ENCODE peak calls at places on chromosome 9, in four cellular contexts. Z, O, V and I are unnamed samples.

GRCh38 chr9:102479191-102479590 is 515.9 kb upstream of the CYLC2 start:
- DNase-seq in Z (no peak), O (no peak), V (no peak), I (no peak)

GRCh38 chr9:13939129-13939528 is 374.8 kb downstream of the NFIB start:
- DNase-seq in Z (peak), O (peak), V (no peak), I (no peak)

GRCh38 chr9:98962181-98962560 is 18.5 kb downstream of the COL15A1 start:
- DNase-seq in Z (no peak), O (peak), V (no peak), I (no peak)

GRCh38 chr9:116661037-116661954 is 25.8 kb upstream of the TRIM32 start:
- DNase-seq in Z (peak), O (peak), V (no peak), I (peak)

GRCh38 chr9:98455957-98456621 is 200.6 kb upstream of the TBC1D2 start:
- DNase-seq in Z (no peak), O (peak), V (no peak), I (no peak)

GRCh38 chr9:82781965-82782392 is 281.0 kb downstream of the RASEF start:
- DNase-seq in Z (no peak), O (no peak), V (no peak), I (no peak)

GRCh38 chr9:82152181-82152580 is 163.6 kb downstream of the SPATA31D1 start:
- DNase-seq in Z (no peak), O (peak), V (no peak), I (no peak)

GRCh38 chr9:134554750-134555655 is 86.6 kb upstream of the COL5A1 start:
- DNase-seq in Z (no peak), O (peak), V (no peak), I (peak)

GRCh38 chr9:35598863-35599590 is 6.0 kb upstream of the TESK1 start:
- DNase-seq in Z (no peak), O (no peak), V (no peak), I (peak)

GRCh38 chr9:94085062-94085639 is 887 bp downstream of the PTPDC1 start:
- DNase-seq in Z (no peak), O (peak), V (no peak), I (peak)

GRCh38 chr9:128912270-128912853 is 8.4 kb upstream of the PHYHD1 start:
- DNase-seq in Z (peak), O (peak), V (no peak), I (peak)

GRCh38 chr9:137550958-137551655 is 572 bp upstream of the MRPL41 start:
- DNase-seq in Z (peak), O (no peak), V (no peak), I (no peak)

GRCh38 chr9:138101444-138102234 is 224.1 kb downstream of the CACNA1B start:
- DNase-seq in Z (no peak), O (no peak), V (peak), I (peak)

GRCh38 chr9:107489144-107489673 is 360 bp downstream of the KLF4 start:
- DNase-seq in Z (peak), O (peak), V (no peak), I (no peak)

GRCh38 chr9:13386935-13387667 is 107.6 kb upstream of the MPDZ start:
- DNase-seq in Z (no peak), O (peak), V (no peak), I (no peak)

GRCh38 chr9:125649315-125649714 is 57.7 kb downstream of the MAPKAP1 start:
- DNase-seq in Z (peak), O (peak), V (no peak), I (no peak)
- H3K9ac ChIP-seq in Z (peak), O (no peak), V (no peak), I (no peak)

GRCh38 chr9:127395491-127396252 is 1.3 kb upstream of the SLC2A8 start:
- DNase-seq in Z (no peak), O (no peak), V (no peak), I (no peak)

GRCh38 chr9:127397722-127398647 is 1.0 kb downstream of the SLC2A8 start:
- DNase-seq in Z (peak), O (peak), V (peak), I (peak)

GRCh38 chr9:127398715-127399400 is 1.9 kb downstream of the SLC2A8 start:
- DNase-seq in Z (no peak), O (no peak), V (no peak), I (no peak)

GRCh38 chr9:127396253-127396807 is 639 bp upstream of the SLC2A8 start:
- DNase-seq in Z (no peak), O (no peak), V (no peak), I (no peak)

DNA sequence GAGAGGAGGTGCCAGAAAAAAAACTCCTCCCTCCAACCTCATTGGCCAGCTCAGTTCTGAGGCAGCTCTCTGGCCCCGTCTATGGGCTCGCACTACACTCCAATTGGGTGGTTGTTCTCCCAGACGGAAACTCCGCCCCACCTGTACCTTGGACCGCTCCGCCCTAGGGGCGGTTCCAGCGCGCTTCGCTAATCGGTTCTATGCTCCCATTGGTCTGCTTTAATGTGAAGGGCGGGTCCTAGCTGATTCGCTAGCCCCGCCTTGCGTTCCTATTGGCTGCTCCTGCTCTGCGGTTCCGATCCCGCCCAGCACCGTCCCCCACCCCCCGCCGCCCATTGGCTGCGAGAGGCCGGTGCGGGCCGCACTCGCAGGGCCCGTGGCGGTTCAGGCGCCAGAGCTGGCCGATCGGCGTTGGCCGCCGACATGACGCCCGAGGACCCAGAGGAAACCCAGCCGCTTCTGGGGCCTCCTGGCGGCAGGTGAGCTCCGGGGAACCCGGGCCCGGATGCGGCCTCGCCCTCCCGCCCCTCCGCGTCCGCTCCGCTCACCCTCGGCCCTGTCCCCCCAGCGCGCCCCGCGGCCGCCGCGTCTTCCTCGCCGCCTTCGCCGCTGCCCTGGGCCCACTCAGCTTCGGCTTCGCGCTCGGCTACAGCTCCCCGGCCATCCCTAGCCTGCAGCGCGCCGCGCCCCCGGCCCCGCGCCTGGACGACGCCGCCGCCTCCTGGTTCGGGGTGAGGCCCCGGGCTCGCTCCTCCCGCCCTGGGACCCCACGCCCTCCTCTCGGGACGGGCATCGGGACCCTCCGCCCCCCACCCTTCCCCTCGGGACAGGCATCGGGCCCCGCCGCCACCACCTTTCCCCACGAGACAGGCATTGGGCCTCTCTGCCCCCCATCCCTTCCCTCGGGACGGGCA is at the start of gene SLC2A8:
- DNase-seq in Z (peak), O (peak), V (peak), I (peak)
- TF ChIP-seq CTCF in Z (no peak), O (no peak), V (peak), I (peak)

DNA sequence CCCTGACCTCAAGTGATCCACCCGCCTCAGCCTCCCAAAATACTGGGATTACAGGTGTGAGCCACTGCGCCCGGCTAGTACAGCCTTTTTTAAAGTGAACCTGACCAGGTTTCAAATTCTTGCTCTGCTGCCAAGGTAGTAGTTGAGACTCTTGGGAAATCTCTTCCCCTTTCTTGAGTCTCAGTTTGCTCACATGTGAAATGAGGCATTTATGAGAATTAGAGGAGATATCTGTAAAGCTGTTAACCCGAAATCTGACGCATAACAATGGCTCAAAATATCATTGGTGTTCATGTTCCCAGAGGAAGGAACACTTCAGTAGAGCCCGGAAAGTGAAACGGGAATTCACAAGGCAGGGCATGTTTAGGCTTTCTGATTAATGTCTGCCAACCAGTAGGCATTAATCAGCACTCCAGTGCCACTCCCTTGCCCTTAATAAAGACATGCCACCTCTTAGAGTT is 1.5 kb downstream of the ARPC5L start:
- DNase-seq in Z (no peak), O (no peak), V (no peak), I (no peak)
- H3K9ac ChIP-seq in Z (no peak), O (no peak), V (no peak), I (no peak)

DNA sequence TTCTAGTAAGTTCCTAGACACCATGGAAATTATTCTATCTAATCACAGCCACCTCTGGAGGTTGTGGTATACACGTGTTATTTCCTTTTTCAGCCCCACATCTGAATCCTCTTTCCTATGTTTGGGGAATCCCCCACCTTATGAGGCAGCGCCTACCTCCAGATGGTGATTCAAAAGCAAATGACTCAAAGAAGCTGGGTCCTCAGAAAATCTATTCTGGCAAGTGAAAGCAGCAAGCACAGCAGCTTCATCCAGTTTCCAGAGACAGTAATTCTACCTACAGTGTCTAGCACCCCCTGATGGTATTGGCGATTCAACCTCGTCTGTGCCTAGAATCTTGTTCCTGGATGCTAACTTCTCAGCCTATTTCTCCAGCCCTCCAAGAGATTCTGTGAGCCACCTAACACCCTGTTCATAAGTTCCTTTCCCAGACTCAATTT is 43.0 kb downstream of the STRBP start:
- DNase-seq in Z (peak), O (peak), V (peak), I (peak)
- TF ChIP-seq CTCF in Z (peak), O (peak), V (peak), I (peak)

DNA sequence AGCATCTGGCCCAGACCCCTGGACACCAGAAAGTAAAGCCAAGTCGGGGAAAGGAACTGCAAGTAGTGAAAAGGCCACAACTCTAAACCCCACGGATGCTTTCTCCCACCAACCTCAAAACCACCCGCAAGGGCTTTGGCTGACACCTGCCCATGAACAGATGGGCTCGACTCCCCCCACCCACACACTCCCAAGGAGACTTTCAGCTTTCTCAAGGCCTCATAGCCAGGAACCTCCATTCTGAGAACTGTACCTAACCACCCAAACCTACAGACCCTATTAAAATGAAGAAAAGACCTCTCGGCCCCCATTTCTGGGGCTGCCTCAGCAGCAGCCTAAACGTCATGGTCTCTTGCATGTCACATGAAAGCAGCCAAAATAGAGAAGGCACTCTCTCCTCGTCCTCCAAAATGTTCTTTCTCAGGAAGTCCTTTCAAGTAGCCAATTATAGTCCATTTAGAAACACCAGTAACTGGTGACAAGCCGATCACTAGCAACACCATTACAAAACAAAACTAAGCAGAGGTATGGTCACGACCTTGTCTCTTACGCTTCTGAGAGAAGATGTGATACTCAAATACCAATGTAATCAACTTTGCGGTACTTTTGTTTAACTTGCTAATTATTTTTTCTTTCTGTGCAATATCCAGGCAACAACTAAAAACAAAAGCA is 2.9 kb downstream of the B4GALT1 start:
- DNase-seq in Z (no peak), O (no peak), V (no peak), I (no peak)
- H3K9ac ChIP-seq in Z (no peak), O (no peak), V (peak), I (no peak)

DNA sequence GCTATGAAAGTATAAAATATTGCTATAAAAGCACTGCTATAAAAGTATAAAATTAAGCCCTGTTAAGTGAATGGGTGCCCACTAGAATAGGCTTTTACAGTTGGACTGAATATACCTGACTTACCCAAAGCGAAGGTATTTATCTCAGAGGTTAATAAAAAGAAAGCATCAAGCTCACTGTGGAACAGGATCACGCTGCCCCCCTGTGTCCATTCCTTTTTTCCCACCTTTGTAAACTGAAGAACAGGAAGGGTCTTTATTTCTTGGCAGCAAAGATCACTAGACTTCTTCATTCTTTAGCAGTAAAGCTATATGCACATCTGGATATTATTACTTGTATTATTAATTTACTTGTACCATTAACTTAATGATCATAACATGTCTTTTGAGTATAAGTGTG is 22.1 kb upstream of the PLPP6 start:
- DNase-seq in Z (peak), O (peak), V (no peak), I (peak)
- TF ChIP-seq CTCF in Z (peak), O (peak), V (no peak), I (peak)

GRCh38 chr9:6076856-6077255 is 61.4 kb upstream of the RANBP6 start:
- DNase-seq in Z (no peak), O (no peak), V (no peak), I (no peak)

GRCh38 chr9:6079386-6079785 is 64.0 kb upstream of the RANBP6 start:
- DNase-seq in Z (no peak), O (no peak), V (no peak), I (peak)

GRCh38 chr9:6073731-6074130 is 58.3 kb upstream of the RANBP6 start:
- DNase-seq in Z (no peak), O (no peak), V (no peak), I (no peak)

GRCh38 chr9:6080154-6080716 is 64.8 kb upstream of the RANBP6 start:
- DNase-seq in Z (peak), O (peak), V (peak), I (peak)

GRCh38 chr9:6078382-6079105 is 63.1 kb upstream of the RANBP6 start:
- DNase-seq in Z (no peak), O (no peak), V (no peak), I (peak)
- H3K9ac ChIP-seq in Z (no peak), O (no peak), V (no peak), I (peak)

GRCh38 chr9:28542928-28543327 is 969.6 kb upstream of the C9orf72 start:
- DNase-seq in Z (no peak), O (no peak), V (no peak), I (no peak)

DNA sequence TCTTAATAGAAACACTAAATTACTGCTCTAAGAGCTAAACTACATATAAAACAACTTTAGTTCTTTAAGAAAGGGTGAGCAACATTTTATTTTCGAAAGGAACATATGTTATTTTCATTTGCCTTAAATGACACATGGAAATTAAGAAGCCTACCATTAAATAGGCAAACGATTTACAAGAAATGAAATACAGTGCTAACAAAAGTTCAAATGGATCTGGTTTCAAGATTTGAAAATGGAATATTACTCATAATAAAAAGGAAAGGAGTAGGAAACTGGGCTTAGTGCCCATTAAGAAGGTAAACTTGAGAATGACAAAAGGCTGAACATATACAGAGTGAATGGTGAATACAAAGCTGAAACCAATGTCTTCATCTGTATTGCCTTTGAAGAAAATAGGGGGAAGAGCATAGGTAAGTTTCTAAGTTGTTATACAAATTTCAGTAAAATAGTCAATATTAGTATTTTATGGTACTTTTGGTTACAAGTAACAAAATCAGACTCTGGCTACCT is 974.2 kb upstream of the C9orf72 start:
- DNase-seq in Z (no peak), O (no peak), V (no peak), I (no peak)
- TF ChIP-seq CTCF in Z (no peak), O (no peak), V (no peak), I (no peak)

GRCh38 chr9:27107241-27107640 is 1.8 kb upstream of the TEK start:
- DNase-seq in Z (no peak), O (no peak), V (no peak), I (no peak)
- H3K9ac ChIP-seq in Z (no peak), O (no peak), V (no peak), I (no peak)